ENCODE peak calls at places on chromosomes 7 and 10, in five cellular contexts. One of them, this sample, is unnamed.

GRCh38 chr7:78039791-78040776 is 241.5 kb downstream of the PHTF2 start:
- DNase-seq in foreskin melanocyte: no peak
- DNase-seq in osteocyte: no peak
- DNase-seq in SJSA1: no peak
- DNase-seq in NCI-H1092 treated with DMSO at 0.1 percent for 48 hours: no peak
- DNase-seq in this sample: no peak

GRCh38 chr7:150341263-150342118 is at the start of gene RARRES2:
- DNase-seq in foreskin melanocyte: no peak
- DNase-seq in osteocyte: no peak
- DNase-seq in SJSA1: no peak
- DNase-seq in NCI-H1092 treated with DMSO at 0.1 percent for 48 hours: no peak
- DNase-seq in this sample: no peak

GRCh38 chr7:73980206-73980605 is 47.8 kb upstream of the ELN start:
- DNase-seq in foreskin melanocyte: no peak
- DNase-seq in osteocyte: no peak
- DNase-seq in SJSA1: no peak
- DNase-seq in NCI-H1092 treated with DMSO at 0.1 percent for 48 hours: no peak
- DNase-seq in this sample: no peak

GRCh38 chr10:91190388-91190870 is 30.0 kb upstream of the PCGF5 start:
- DNase-seq in foreskin melanocyte: no peak
- DNase-seq in osteocyte: no peak
- DNase-seq in SJSA1: no peak
- DNase-seq in NCI-H1092 treated with DMSO at 0.1 percent for 48 hours: no peak
- DNase-seq in this sample: no peak

GRCh38 chr10:32109603-32110002 is 53.4 kb upstream of the KIF5B start:
- DNase-seq in foreskin melanocyte: no peak
- DNase-seq in osteocyte: no peak
- DNase-seq in SJSA1: no peak
- DNase-seq in NCI-H1092 treated with DMSO at 0.1 percent for 48 hours: no peak
- DNase-seq in this sample: no peak

GRCh38 chr10:47165711-47166404 is 134.1 kb upstream of the GDF10 start:
- DNase-seq in foreskin melanocyte: peak
- DNase-seq in osteocyte: peak
- DNase-seq in SJSA1: peak
- DNase-seq in NCI-H1092 treated with DMSO at 0.1 percent for 48 hours: no peak
- DNase-seq in this sample: no peak

GRCh38 chr7:16930958-16931357 is 49.2 kb upstream of the AGR3 start:
- DNase-seq in foreskin melanocyte: no peak
- DNase-seq in osteocyte: no peak
- DNase-seq in SJSA1: no peak
- DNase-seq in NCI-H1092 treated with DMSO at 0.1 percent for 48 hours: no peak
- DNase-seq in this sample: no peak

GRCh38 chr10:132972149-132972985 is 30.0 kb upstream of the CFAP46 start:
- DNase-seq in foreskin melanocyte: no peak
- DNase-seq in osteocyte: no peak
- DNase-seq in SJSA1: no peak
- DNase-seq in NCI-H1092 treated with DMSO at 0.1 percent for 48 hours: no peak
- DNase-seq in this sample: no peak

GRCh38 chr7:18655969-18656761 is 160.6 kb downstream of the HDAC9 start:
- DNase-seq in foreskin melanocyte: no peak
- DNase-seq in osteocyte: no peak
- DNase-seq in SJSA1: no peak
- DNase-seq in NCI-H1092 treated with DMSO at 0.1 percent for 48 hours: no peak
- DNase-seq in this sample: no peak

GRCh38 chr7:55174856-55175255 is 156.0 kb downstream of the EGFR start:
- DNase-seq in foreskin melanocyte: no peak
- DNase-seq in osteocyte: peak
- DNase-seq in SJSA1: no peak
- DNase-seq in NCI-H1092 treated with DMSO at 0.1 percent for 48 hours: no peak
- DNase-seq in this sample: no peak

GRCh38 chr7:5774136-5774535 is 7.3 kb downstream of the RNF216 start:
- DNase-seq in foreskin melanocyte: no peak
- DNase-seq in osteocyte: no peak
- DNase-seq in SJSA1: no peak
- DNase-seq in NCI-H1092 treated with DMSO at 0.1 percent for 48 hours: no peak
- DNase-seq in this sample: no peak

GRCh38 chr7:20458483-20458882 is 127.8 kb downstream of the ITGB8 start:
- DNase-seq in foreskin melanocyte: no peak
- DNase-seq in osteocyte: no peak
- DNase-seq in SJSA1: no peak
- DNase-seq in NCI-H1092 treated with DMSO at 0.1 percent for 48 hours: no peak
- DNase-seq in this sample: no peak